ENCODE peak calls at places on chromosomes 16 and 17, in five cellular contexts. T is left ventricle myocardium inferior; R is CD8-positive, alpha-beta T cell; B is right cardiac atrium; W is mucosa of descending colon. U is an unnamed sample. For H3K4me1, the result is how much of the 10 kb centered on the place peaks cover.

GRCh38 chr16:46929378-46930332 is 43.8 kb downstream of the DNAJA2 start:
- DNase-seq in R (peak), B (peak), T (peak), W (peak), U (peak)

GRCh38 chr16:65547799-65548446 is 426.1 kb upstream of the CDH11 start:
- DNase-seq in R (no peak), W (no peak), B (no peak), T (no peak), U (no peak)

GRCh38 chr16:86029131-86029741 is 130.3 kb downstream of the IRF8 start:
- DNase-seq in R (no peak), T (peak), W (peak), B (peak), U (no peak)

GRCh38 chr16:67415872-67416793 is at the start of gene ZDHHC1:
- DNase-seq in R (peak), B (peak), W (peak), T (peak), U (peak)

GRCh38 chr16:85303354-85303883 is 191.1 kb upstream of the CIBAR2 start:
- DNase-seq in B (peak), W (peak), T (peak), R (peak), U (peak)

GRCh38 chr17:9324864-9325263 is 250.8 kb downstream of the STX8 start:
- DNase-seq in T (no peak), B (no peak), W (no peak), R (no peak), U (peak)

GRCh38 chr16:88455610-88456355 is 2.7 kb downstream of the ZFPM1 start:
- DNase-seq in B (peak), W (peak), R (peak), T (no peak), U (peak)

GRCh38 chr16:61332461-61332860 is 703.8 kb downstream of the CDH8 start:
- DNase-seq in B (no peak), T (no peak), W (no peak), R (no peak), U (no peak)

GRCh38 chr17:37570527-37571093 is 38.6 kb downstream of the SYNRG start:
- DNase-seq in B (no peak), R (no peak), T (peak), W (peak), U (peak)

GRCh38 chr16:754208-755097 is 6.1 kb upstream of the MSLN start:
- DNase-seq in B (no peak), R (no peak), W (no peak), T (no peak), U (peak)

GRCh38 chr17:4204676-4205075 is 59.1 kb downstream of the ANKFY1 start:
- DNase-seq in R (no peak), W (no peak), B (peak), T (no peak), U (peak)

GRCh38 chr16:86466695-86467406 is 43.5 kb upstream of the FOXF1 start:
- DNase-seq in W (no peak), T (no peak), B (no peak), R (no peak), U (no peak)

GRCh38 chr16:89759742-89760366 is 38.5 kb downstream of the ZNF276 start:
- DNase-seq in R (no peak), B (no peak), T (no peak), W (no peak), U (no peak)

GRCh38 chr16:29192329-29193247 is 207.7 kb downstream of the LAT start:
- DNase-seq in W (no peak), R (no peak), T (no peak), B (no peak), U (no peak)

GRCh38 chr16:10850478-10850850 is 26.5 kb upstream of the CIITA start:
- DNase-seq in R (no peak), T (no peak), B (no peak), W (no peak), U (no peak)

GRCh38 chr16:65772134-65772732 is 594.3 kb upstream of the CDH5 start:
- DNase-seq in R (no peak), B (no peak), T (no peak), W (no peak), U (no peak)

GRCh38 chr16:24347556-24347955 is 91.4 kb downstream of the CACNG3 start:
- DNase-seq in T (no peak), B (no peak), R (no peak), W (no peak), U (peak)

GRCh38 chr17:61880589-61881102 is 17.3 kb upstream of the BRIP1 start:
- DNase-seq in R (no peak), B (no peak), W (no peak), T (no peak), U (no peak)

GRCh38 chr17:68197997-68198930 is 49.6 kb upstream of the AMZ2 start:
- DNase-seq in B (no peak), W (peak), T (no peak), R (no peak), U (no peak)

GRCh38 chr17:11495616-11496015 is 102.7 kb upstream of the DNAH9 start:
- DNase-seq in W (no peak), R (no peak), T (no peak), B (no peak), U (no peak)

GRCh38 chr17:53472586-53472985 is 350.1 kb upstream of the KIF2B start:
- DNase-seq in R (no peak), W (no peak), T (no peak), B (no peak), U (no peak)

GRCh38 chr17:18017958-18018357 is 21.0 kb downstream of the ATPAF2 start:
- DNase-seq in W (no peak), T (no peak), B (no peak), R (no peak), U (no peak)

GRCh38 chr16:65195998-65196397 is 74.1 kb upstream of the CDH11 start:
- DNase-seq in W (no peak), R (no peak), B (no peak), T (no peak), U (no peak)

GRCh38 chr16:82454566-82454965 is 172.2 kb upstream of the CDH13 start:
- DNase-seq in R (no peak), W (no peak), B (no peak), T (no peak), U (no peak)

GRCh38 chr16:85037050-85037410 is 9.4 kb downstream of the KIAA0513 start:
- DNase-seq in R (no peak), W (no peak), T (no peak), B (no peak), U (no peak)

GRCh38 chr17:78381601-78382168 is 3.2 kb downstream of the PGS1 start:
- DNase-seq in B (no peak), T (no peak), R (no peak), W (no peak), U (no peak)

DNA sequence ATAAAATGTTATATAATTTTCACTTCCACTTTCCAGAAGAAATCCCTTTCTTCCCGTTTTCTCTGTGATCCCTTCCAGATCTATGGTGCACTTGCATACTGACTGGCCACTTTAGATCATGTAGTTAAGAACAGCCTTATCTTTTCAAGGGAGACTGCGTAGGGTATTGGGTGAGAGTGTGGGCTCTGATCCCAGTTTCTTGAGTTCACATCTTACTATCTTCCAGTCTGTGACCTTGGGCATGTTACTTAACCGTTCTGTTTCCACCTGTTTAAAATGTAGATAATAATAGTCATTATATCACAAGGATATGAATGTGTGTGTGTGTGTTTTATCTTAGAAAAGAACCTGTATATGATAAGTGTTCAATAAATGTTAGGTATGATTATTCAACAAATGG is 83.7 kb downstream of the TANGO6 start:
- DNase-seq in W (no peak), B (no peak), T (no peak), R (no peak), U (no peak)
- H3K4me1 ChIP-seq in W (under half), B (under half), T (under half), R (under half), U (under half)

GRCh38 chr17:51045616-51046526 is 74.8 kb downstream of the SPAG9 start:
- DNase-seq in B (no peak), R (no peak), T (no peak), W (no peak), U (no peak)

GRCh38 chr17:51052235-51052634 is 68.4 kb downstream of the SPAG9 start:
- DNase-seq in R (no peak), T (no peak), W (no peak), B (no peak), U (no peak)

GRCh38 chr17:51050291-51051033 is 70.2 kb downstream of the SPAG9 start:
- DNase-seq in W (no peak), R (no peak), B (no peak), T (no peak), U (no peak)

GRCh38 chr17:51044964-51045363 is 75.7 kb downstream of the SPAG9 start:
- DNase-seq in B (no peak), R (no peak), T (no peak), W (no peak), U (no peak)

GRCh38 chr17:51046527-51047384 is 73.9 kb downstream of the SPAG9 start:
- DNase-seq in R (no peak), W (no peak), B (peak), T (peak), U (peak)
- H3K4me3 ChIP-seq in R (no peak), W (no peak), B (peak), T (peak), U (no peak)

GRCh38 chr17:47711366-47712099 is 17.6 kb downstream of the TBKBP1 start:
- DNase-seq in W (no peak), R (no peak), T (no peak), B (no peak), U (no peak)
- H3K4me1 ChIP-seq in W (under half), R (half or more), T (under half), B (under half), U (under half)

GRCh38 chr17:79809530-79810137 is 12.8 kb upstream of the CBX8 start:
- DNase-seq in W (peak), T (no peak), B (no peak), R (no peak), U (peak)
- H3K4me3 ChIP-seq in W (no peak), T (peak), B (peak), R (no peak), U (no peak)

GRCh38 chr17:42675984-42676423 is 790 bp downstream of the PLEKHH3 start:
- DNase-seq in T (peak), R (no peak), W (peak), B (peak), U (peak)

GRCh38 chr17:42675348-42675983 is 1.3 kb downstream of the PLEKHH3 start:
- DNase-seq in W (peak), R (no peak), B (no peak), T (peak), U (peak)

GRCh38 chr17:42677921-42678781 is 1.4 kb upstream of the PLEKHH3 start:
- DNase-seq in R (peak), B (peak), W (peak), T (peak), U (peak)

GRCh38 chr17:42676424-42677011 is at the start of gene PLEKHH3:
- DNase-seq in T (no peak), R (no peak), W (peak), B (no peak), U (no peak)

DNA sequence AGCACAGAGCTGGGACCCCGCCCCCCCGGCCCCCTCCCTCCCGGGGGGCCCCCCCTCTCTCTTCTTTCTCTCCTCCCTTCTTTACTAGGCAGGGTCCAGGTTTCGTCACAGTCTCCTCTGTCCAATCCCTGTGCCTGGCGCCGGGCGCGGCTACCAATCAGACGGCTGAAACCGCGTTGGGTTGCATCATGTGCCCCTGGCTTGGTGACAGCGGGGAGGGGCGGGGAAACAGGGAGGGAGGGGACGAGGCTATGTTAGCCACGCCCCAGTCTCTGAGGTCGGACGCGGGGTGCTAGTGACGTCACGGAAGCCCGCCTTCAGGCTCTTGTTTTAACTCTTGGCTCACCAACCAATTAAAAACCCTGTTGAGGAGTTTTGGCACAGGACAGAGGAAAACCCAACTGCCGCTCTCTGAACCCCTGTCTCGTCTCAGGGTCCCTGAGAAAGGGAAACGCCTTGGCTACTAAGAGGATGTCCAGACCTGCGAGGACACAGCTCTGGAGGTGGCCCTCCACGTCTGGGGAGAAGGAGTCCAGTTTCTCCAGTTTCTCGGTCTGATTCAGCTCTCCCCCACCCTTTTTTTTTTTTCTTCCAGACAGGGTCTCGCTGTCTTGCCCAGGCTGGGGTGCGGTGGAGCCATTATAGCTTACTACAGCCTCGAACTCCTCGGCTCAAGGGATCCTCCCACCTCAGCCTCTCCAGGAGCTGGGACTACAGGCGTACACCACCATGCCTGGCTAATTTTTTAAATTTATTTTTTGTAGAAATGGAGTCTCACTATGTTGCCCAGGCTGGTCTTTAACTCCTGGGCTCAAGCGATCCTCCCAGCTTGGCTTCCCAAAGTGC is 441 bp upstream of the PLEKHH3 start:
- DNase-seq in T (peak), R (peak), B (peak), W (peak), U (peak)
- H3K4me1 ChIP-seq in T (half or more), R (half or more), B (under half), W (half or more), U (half or more)

GRCh38 chr17:69246726-69247375 is 18.2 kb upstream of the ABCA10 start:
- DNase-seq in B (no peak), T (no peak), W (no peak), R (no peak), U (no peak)
- H3K4me3 ChIP-seq in B (no peak), T (no peak), W (no peak), R (no peak), U (no peak)

DNA sequence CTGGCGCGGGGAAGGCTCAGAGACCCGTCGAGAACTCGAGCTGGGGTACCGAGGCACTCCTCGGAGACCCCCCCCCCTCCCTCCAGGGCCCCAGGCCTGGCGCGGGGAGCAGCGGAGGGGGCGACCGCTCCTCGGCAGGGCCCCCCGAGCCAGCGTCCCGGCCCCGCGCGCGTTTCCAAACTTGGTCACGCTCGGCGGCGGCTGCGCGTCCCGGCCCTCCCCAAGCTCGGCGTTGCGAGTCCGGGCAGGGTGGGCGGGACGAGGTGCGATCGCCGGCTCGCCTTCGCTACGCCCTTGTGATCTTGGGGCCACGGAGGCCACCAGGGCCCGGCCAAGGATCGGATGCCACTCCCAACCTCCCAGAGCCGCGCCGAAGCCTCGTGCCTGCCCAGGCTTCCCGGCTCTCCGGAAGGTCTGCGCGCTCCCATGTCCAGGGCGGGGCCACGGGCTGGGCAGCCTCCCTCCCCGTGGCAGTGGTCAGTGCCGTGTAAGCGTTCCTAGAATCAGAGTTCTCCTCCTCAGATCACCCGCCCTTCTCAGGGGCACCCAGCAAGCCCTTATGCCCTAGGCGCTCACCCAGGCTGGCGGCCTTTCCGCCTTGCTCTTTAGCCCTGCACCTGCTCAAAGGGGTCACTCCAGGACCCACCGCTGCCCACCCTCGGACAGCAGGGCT is 12.0 kb upstream of the MRPS23 start:
- DNase-seq in T (peak), W (peak), R (no peak), B (peak), U (peak)
- H3K4me1 ChIP-seq in T (under half), W (under half), R (under half), B (under half), U (under half)

GRCh38 chr16:80938035-80938927 is 68.4 kb downstream of the CMC2 start:
- DNase-seq in T (no peak), W (no peak), R (no peak), B (peak), U (peak)
- H3K4me3 ChIP-seq in T (no peak), W (no peak), R (no peak), B (no peak), U (no peak)

GRCh38 chr16:17503331-17503730 is 32.6 kb upstream of the XYLT1 start:
- DNase-seq in B (no peak), W (no peak), T (no peak), R (no peak), U (no peak)

GRCh38 chr16:17499223-17499902 is 28.6 kb upstream of the XYLT1 start:
- DNase-seq in B (no peak), R (no peak), T (no peak), W (no peak), U (no peak)

GRCh38 chr16:17501321-17501720 is 30.6 kb upstream of the XYLT1 start:
- DNase-seq in R (no peak), B (no peak), T (no peak), W (no peak), U (no peak)

GRCh38 chr16:17508303-17508702 is 37.5 kb upstream of the XYLT1 start:
- DNase-seq in T (no peak), W (no peak), B (no peak), R (no peak), U (no peak)

GRCh38 chr16:17504050-17504449 is 33.3 kb upstream of the XYLT1 start:
- DNase-seq in W (no peak), B (no peak), T (no peak), R (no peak), U (no peak)
- H3K4me1 ChIP-seq in W (under half), B (under half), T (under half), R (under half), U (under half)

GRCh38 chr17:81470270-81470943 is 42.2 kb downstream of the ACTG1 start:
- DNase-seq in R (no peak), T (no peak), B (no peak), W (no peak), U (no peak)

GRCh38 chr17:81471804-81472456 is 40.7 kb downstream of the ACTG1 start:
- DNase-seq in R (no peak), T (no peak), B (no peak), W (peak), U (peak)

GRCh38 chr17:81473019-81473418 is 39.6 kb downstream of the ACTG1 start:
- DNase-seq in T (no peak), B (no peak), R (no peak), W (no peak), U (peak)

GRCh38 chr17:81469266-81469665 is 43.3 kb downstream of the ACTG1 start:
- DNase-seq in T (no peak), R (no peak), W (no peak), B (no peak), U (no peak)

DNA sequence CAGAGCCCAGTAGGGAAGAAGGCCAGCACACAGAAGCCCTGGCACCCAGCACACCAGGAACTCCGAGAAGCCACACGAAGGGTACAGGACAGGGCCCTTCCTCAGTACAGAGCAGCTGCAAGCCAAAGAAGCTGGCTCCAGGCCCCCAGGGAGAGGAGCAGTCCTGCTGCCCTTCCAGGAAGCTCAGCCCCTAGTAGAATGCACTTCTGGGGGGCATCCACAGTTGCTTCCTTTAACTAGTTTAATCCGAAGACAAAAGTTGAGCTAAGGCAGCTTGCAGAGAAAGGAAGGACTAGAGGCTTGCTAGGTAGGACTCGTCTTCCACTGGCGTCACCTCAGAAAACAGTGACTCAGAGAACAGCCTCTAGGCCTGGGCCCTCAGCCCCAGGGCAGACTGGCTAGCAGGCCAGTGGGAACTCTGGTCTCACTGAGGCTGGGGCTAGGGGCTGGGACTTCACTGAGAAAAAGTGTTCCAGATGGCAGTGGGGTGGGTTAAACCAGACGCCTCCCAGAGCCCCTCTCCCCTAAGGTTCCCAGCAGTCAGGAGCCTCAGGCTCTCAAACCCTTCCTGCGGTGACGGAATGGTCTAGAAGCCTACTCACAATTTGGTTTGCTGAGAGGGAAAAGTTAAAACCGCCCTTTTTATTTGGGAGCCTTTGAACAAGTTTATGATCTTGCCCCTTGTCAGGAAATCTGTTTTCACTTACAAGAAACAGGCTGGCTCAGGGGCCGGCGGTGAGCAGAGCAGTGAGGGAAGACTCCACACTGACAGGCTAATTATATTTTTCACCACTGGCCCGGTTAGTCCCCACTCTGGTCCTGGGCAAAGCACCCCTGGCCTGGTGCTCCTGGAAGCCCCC is 41.4 kb downstream of the ACTG1 start:
- DNase-seq in R (no peak), W (no peak), B (no peak), T (no peak), U (no peak)
- H3K4me3 ChIP-seq in R (no peak), W (no peak), B (no peak), T (no peak), U (no peak)

U was measured in body of pancreas.